ENCODE peak calls at places on chromosomes 1 and 21, in seven cellular contexts. A, Q, S, O, Z, J and L are unnamed samples.

GRCh38 chr21:25360593-25360992 is 246.7 kb downstream of the MRPL39 start:
- DNase-seq in Q (no peak), O (no peak), A (no peak), S (no peak), Z (no peak), J (no peak), L (no peak)

GRCh38 chr1:117366281-117366981 is 818 bp upstream of the MAN1A2 start:
- DNase-seq in Z (peak), O (peak), S (peak), Q (peak), A (peak), J (peak), L (peak)

GRCh38 chr21:46250146-46250725 is 21.7 kb upstream of the LSS start:
- DNase-seq in S (peak), O (no peak), Z (no peak), J (no peak), Q (no peak), A (no peak), L (no peak)

GRCh38 chr1:165566091-165566490 is 22.3 kb downstream of the LRRC52 start:
- DNase-seq in S (no peak), O (no peak), A (no peak), Z (no peak), Q (no peak), J (no peak), L (no peak)

GRCh38 chr1:19793360-19794046 is 6.2 kb downstream of the TMCO4 start:
- DNase-seq in A (no peak), J (no peak), Q (no peak), O (no peak), S (no peak), Z (no peak), L (no peak)

GRCh38 chr1:110150330-110151174 is at the start of gene SLC6A17:
- DNase-seq in J (peak), A (no peak), Z (peak), Q (peak), O (no peak), S (no peak), L (no peak)

GRCh38 chr1:223394242-223394641 is 1.0 kb downstream of the CCDC185 start:
- DNase-seq in J (no peak), Z (no peak), O (no peak), S (no peak), Q (no peak), A (no peak), L (peak)

GRCh38 chr1:230345139-230345885 is 80.8 kb downstream of the PGBD5 start:
- DNase-seq in O (no peak), Z (no peak), J (no peak), S (no peak), A (no peak), Q (no peak), L (no peak)

GRCh38 chr1:176605151-176605550 is 142.2 kb downstream of the PAPPA2 start:
- DNase-seq in J (no peak), Q (no peak), Z (no peak), A (no peak), O (no peak), S (no peak), L (no peak)

GRCh38 chr21:30168086-30168485 is 1.5 kb upstream of the CLDN17 start:
- DNase-seq in O (no peak), Q (no peak), Z (peak), J (no peak), S (no peak), A (no peak), L (no peak)

GRCh38 chr1:185581020-185581419 is 153.2 kb upstream of the HMCN1 start:
- DNase-seq in J (no peak), Z (no peak), Q (no peak), S (no peak), O (no peak), A (no peak), L (no peak)

GRCh38 chr1:75616436-75617433 is 5.8 kb upstream of the SLC44A5 start:
- DNase-seq in J (peak), Q (no peak), A (no peak), O (no peak), S (no peak), Z (no peak), L (no peak)

GRCh38 chr1:179632868-179633267 is 41.2 kb downstream of the TDRD5 start:
- DNase-seq in Q (no peak), S (no peak), J (no peak), Z (no peak), O (no peak), A (no peak), L (no peak)

GRCh38 chr1:29676496-29676895 is 440.2 kb downstream of the PTPRU start:
- DNase-seq in S (no peak), A (no peak), O (no peak), Z (no peak), Q (no peak), J (no peak), L (peak)

GRCh38 chr21:22795644-22796043 is 1797.4 kb downstream of the NCAM2 start:
- DNase-seq in O (no peak), A (no peak), J (no peak), Z (no peak), S (no peak), Q (no peak), L (no peak)

GRCh38 chr1:110756506-110756905 is 81.8 kb upstream of the KCNA3 start:
- DNase-seq in A (no peak), Q (no peak), Z (no peak), S (no peak), O (no peak), J (no peak), L (no peak)

GRCh38 chr1:234980657-234981396 is 147.8 kb downstream of the TOMM20 start:
- DNase-seq in S (peak), J (peak), O (no peak), Z (peak), Q (peak), A (peak), L (peak)

GRCh38 chr1:43531453-43531905 is 796 bp downstream of the PTPRF start:
- DNase-seq in Q (no peak), Z (no peak), J (peak), A (no peak), S (no peak), O (no peak), L (peak)

GRCh38 chr21:36282568-36283230 is 37.3 kb upstream of the MORC3 start:
- DNase-seq in A (no peak), S (no peak), Z (no peak), Q (no peak), O (no peak), J (peak), L (no peak)